ENCODE peak calls at places on chromosomes 11 and 22, in six cellular contexts. E, U, O, I, G and C are unnamed samples.
A peak's percentile ranks its signal among the peaks of the same experiment; 100 is the strongest.

GRCh38 chr11:46529928-46530574 is 63.8 kb downstream of the AMBRA1 start:
- DNase-seq in I (no peak), O (no peak), E (no peak), U (no peak), G (no peak), C (no peak)

GRCh38 chr22:20159088-20159487 is 8.2 kb upstream of the CCDC188 start:
- DNase-seq in I (no peak), E (no peak), G (no peak), U (no peak), O (no peak), C (no peak)

GRCh38 chr11:67302571-67303131 is 679 bp upstream of the SSH3 start:
- DNase-seq in I (peak; percentile 35), U (peak; percentile 75), O (peak; percentile 49), G (peak; percentile 39), E (no peak), C (no peak)

GRCh38 chr22:40729284-40729683 is 50.0 kb downstream of the MCHR1 start:
- DNase-seq in O (no peak), G (no peak), E (no peak), U (no peak), I (no peak), C (no peak)

GRCh38 chr22:49241174-49241851 is 586.4 kb downstream of the BRD1 start:
- DNase-seq in I (no peak), O (no peak), E (no peak), G (no peak), U (peak; percentile 52), C (no peak)

GRCh38 chr11:90722552-90723190 is 499.8 kb upstream of the CHORDC1 start:
- DNase-seq in I (peak; percentile 16), U (no peak), E (no peak), G (no peak), O (no peak), C (no peak)

GRCh38 chr11:15146271-15147003 is 31.7 kb downstream of the INSC start:
- DNase-seq in G (no peak), O (no peak), U (no peak), E (no peak), I (peak; percentile 10), C (peak; percentile 82)

GRCh38 chr11:384511-384910 is 9.5 kb upstream of the PKP3 start:
- DNase-seq in E (no peak), G (no peak), O (no peak), I (no peak), U (no peak), C (no peak)

GRCh38 chr22:23070418-23071162 is at the start of gene GNAZ:
- DNase-seq in I (no peak), O (no peak), U (peak; percentile 74), E (no peak), G (no peak), C (no peak)

GRCh38 chr11:65903068-65903481 is 2.9 kb upstream of the FOSL1 start:
- DNase-seq in I (peak; percentile 62), O (no peak), U (no peak), G (no peak), E (no peak), C (peak; percentile 89)

GRCh38 chr22:21695432-21696085 is 29.7 kb downstream of the PPIL2 start:
- DNase-seq in O (no peak), G (no peak), I (no peak), U (peak; percentile 56), E (no peak), C (no peak)

GRCh38 chr11:30960387-30960992 is 374.3 kb upstream of the MPPED2 start:
- DNase-seq in U (no peak), E (peak; percentile 7), O (no peak), G (no peak), I (peak; percentile 78), C (peak; percentile 56)

GRCh38 chr11:59180907-59181306 is 9.0 kb downstream of the DTX4 start:
- DNase-seq in G (no peak), E (no peak), O (no peak), U (no peak), I (no peak), C (no peak)

GRCh38 chr11:59184876-59185275 is 12.9 kb downstream of the DTX4 start:
- DNase-seq in U (no peak), O (no peak), E (no peak), I (no peak), G (no peak), C (no peak)

GRCh38 chr11:59183768-59184167 is 11.8 kb downstream of the DTX4 start:
- DNase-seq in E (no peak), O (no peak), U (no peak), I (peak; percentile 88), G (no peak), C (peak; percentile 58)

GRCh38 chr11:59181746-59182456 is 10.0 kb downstream of the DTX4 start:
- DNase-seq in U (no peak), O (no peak), I (no peak), G (no peak), E (no peak), C (no peak)

GRCh38 chr11:59182457-59183151 is 10.7 kb downstream of the DTX4 start:
- DNase-seq in U (no peak), E (no peak), I (no peak), O (peak; percentile 81), G (no peak), C (no peak)
- TF ChIP-seq CTCF in U (no peak), E (peak; percentile 13), I (peak; percentile 12), O (peak; percentile 70), G (no peak), C (peak; percentile 8)

GRCh38 chr11:117874910-117875396 is 1.5 kb downstream of the FXYD6 start:
- DNase-seq in O (no peak), G (no peak), U (peak; percentile 56), E (no peak), I (no peak), C (no peak)

GRCh38 chr11:117874253-117874909 is 2.1 kb downstream of the FXYD6 start:
- DNase-seq in U (peak; percentile 64), E (no peak), I (no peak), G (no peak), O (no peak), C (no peak)

GRCh38 chr11:117876049-117876340 is 463 bp downstream of the FXYD6 start:
- DNase-seq in U (no peak), G (no peak), O (no peak), I (no peak), E (no peak), C (no peak)

GRCh38 chr11:117876341-117877119 is at the start of gene FXYD6:
- DNase-seq in U (peak; percentile 76), O (peak; percentile 52), G (peak; percentile 77), I (no peak), E (no peak), C (no peak)

GRCh38 chr11:117875397-117876048 is 935 bp downstream of the FXYD6 start:
- DNase-seq in O (no peak), E (no peak), U (peak; percentile 72), G (no peak), I (no peak), C (no peak)
- H3K4me3 ChIP-seq in O (peak overlapping the region; percentile 39), E (no peak overlapping the region), U (peak overlapping the region; percentile 74), G (peak overlapping the region; percentile 80), I (no peak overlapping the region), C (no peak overlapping the region)

GRCh38 chr11:9143726-9144125 is 52.3 kb upstream of the SCUBE2 start:
- DNase-seq in E (no peak), I (no peak), U (no peak), G (no peak), O (no peak), C (peak; percentile 30)

GRCh38 chr11:9148727-9149126 is 57.3 kb upstream of the SCUBE2 start:
- DNase-seq in G (no peak), E (no peak), I (no peak), O (no peak), U (no peak), C (no peak)

GRCh38 chr11:9144828-9145227 is 53.4 kb upstream of the SCUBE2 start:
- DNase-seq in U (no peak), G (no peak), I (no peak), O (no peak), E (no peak), C (no peak)

GRCh38 chr11:9148035-9148434 is 56.6 kb upstream of the SCUBE2 start:
- DNase-seq in G (no peak), E (no peak), U (no peak), O (no peak), I (no peak), C (no peak)

GRCh38 chr11:9146477-9146876 is 55.1 kb upstream of the SCUBE2 start:
- DNase-seq in U (no peak), G (no peak), I (no peak), E (no peak), O (no peak), C (no peak)
- TF ChIP-seq CTCF in U (no peak), G (no peak), I (no peak), E (no peak), O (no peak), C (no peak)

DNA sequence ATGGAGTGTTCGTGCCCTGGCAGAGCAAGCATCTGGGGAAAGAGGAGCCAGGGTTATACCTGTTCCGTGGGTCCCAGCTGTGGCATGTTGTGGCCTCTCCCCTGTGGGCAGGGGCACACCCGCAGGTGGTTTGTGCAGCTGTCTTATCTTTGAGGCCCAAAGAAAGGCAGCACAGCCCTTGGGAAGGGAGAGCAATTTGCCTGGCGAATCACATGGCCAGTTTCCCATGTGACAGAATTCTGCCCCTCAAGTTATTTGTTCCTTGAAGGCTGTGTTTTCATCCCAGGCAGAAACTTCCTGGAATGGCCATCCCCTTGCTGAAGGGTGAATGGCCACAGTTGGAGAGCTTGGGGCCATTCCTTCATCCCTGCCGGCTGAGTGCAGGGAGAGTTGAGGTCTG is 16.4 kb upstream of the COX8A start:
- DNase-seq in E (no peak), O (no peak), U (no peak), I (no peak), G (no peak), C (no peak)
- H3K4me3 ChIP-seq in E (no peak overlapping the region), O (no peak overlapping the region), U (no peak overlapping the region), I (no peak overlapping the region), G (no peak overlapping the region), C (no peak overlapping the region)

DNA sequence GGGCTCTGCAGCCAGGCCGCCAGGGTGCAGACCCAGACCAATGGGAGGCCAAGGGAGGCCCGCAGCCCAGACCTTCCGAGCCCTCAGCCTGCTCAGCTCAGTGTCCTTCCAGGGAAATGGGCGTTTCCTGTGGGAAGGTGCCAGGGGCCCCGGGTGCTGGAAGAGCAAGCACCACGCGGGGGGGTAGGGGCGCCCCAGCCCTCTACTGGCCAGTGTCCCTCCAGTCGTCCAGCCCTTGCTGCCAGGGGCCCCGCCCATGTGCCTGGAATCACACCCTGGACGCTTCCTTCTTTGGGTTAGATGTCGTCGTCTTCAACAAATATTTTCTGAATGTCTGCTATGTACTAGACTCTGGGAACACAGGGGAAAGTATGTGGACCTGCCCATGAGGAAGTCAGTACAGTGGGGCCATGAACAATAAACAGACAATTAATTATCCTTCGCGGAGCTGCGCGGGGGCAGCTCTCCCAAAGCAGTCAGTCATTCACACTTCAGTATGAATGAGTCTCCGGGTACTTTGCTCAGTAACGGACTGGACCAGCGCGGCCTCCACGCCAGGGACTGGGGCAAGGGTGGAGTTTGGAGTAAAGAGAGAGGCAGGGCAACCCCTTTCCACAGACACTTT is 60.2 kb downstream of the CDKN1C start:
- DNase-seq in I (peak; percentile 69), O (peak; percentile 66), G (peak; percentile 68), U (peak; percentile 92), E (peak; percentile 48), C (peak; percentile 70)
- TF ChIP-seq CTCF in I (no peak), O (no peak), G (peak; percentile 16), U (no peak), E (peak; percentile 31), C (peak; percentile 3)